ENCODE peak calls at places on chromosomes 5 and 9, in seven cellular contexts. One of them, this sample, is unnamed.
A peak's percentile ranks its signal among the peaks of the same experiment; 100 is the strongest.

GRCh38 chr5:142313693-142314092 is 11.1 kb downstream of the SPRY4 start:
- DNase-seq in sciatic nerve: no peak
- DNase-seq in PC-3: no peak
- DNase-seq in left lung: no peak
- DNase-seq in activated CD4-positive, alpha-beta T cell treated with anti-CD3 and anti-CD28 coated beads, Interleukin-2, amount 50 U/mL, for 1 hour: no peak
- DNase-seq in hippocampal formation: no peak
- DNase-seq in brain microvascular endothelial cell: no peak
- DNase-seq in this sample: no peak

GRCh38 chr5:66963559-66963971 is 233.0 kb downstream of the CD180 start:
- DNase-seq in sciatic nerve: no peak
- DNase-seq in PC-3: peak; percentile 57
- DNase-seq in left lung: no peak
- DNase-seq in activated CD4-positive, alpha-beta T cell treated with anti-CD3 and anti-CD28 coated beads, Interleukin-2, amount 50 U/mL, for 1 hour: no peak
- DNase-seq in hippocampal formation: no peak
- DNase-seq in brain microvascular endothelial cell: no peak
- DNase-seq in this sample: no peak

GRCh38 chr5:179257190-179257741 is 88.0 kb downstream of the ADAMTS2 start:
- DNase-seq in sciatic nerve: peak; percentile 79
- DNase-seq in PC-3: no peak
- DNase-seq in left lung: no peak
- DNase-seq in activated CD4-positive, alpha-beta T cell treated with anti-CD3 and anti-CD28 coated beads, Interleukin-2, amount 50 U/mL, for 1 hour: no peak
- DNase-seq in hippocampal formation: no peak
- DNase-seq in brain microvascular endothelial cell: no peak
- DNase-seq in this sample: peak; percentile 78

GRCh38 chr5:11596185-11596584 is 308.1 kb downstream of the CTNND2 start:
- DNase-seq in sciatic nerve: no peak
- DNase-seq in PC-3: peak; percentile 14
- DNase-seq in left lung: no peak
- DNase-seq in activated CD4-positive, alpha-beta T cell treated with anti-CD3 and anti-CD28 coated beads, Interleukin-2, amount 50 U/mL, for 1 hour: no peak
- DNase-seq in hippocampal formation: peak; percentile 54
- DNase-seq in brain microvascular endothelial cell: no peak
- DNase-seq in this sample: no peak

GRCh38 chr5:72347801-72348305 is 27.7 kb downstream of the PTCD2 start:
- DNase-seq in sciatic nerve: no peak
- DNase-seq in PC-3: peak; percentile 67
- DNase-seq in left lung: no peak
- DNase-seq in activated CD4-positive, alpha-beta T cell treated with anti-CD3 and anti-CD28 coated beads, Interleukin-2, amount 50 U/mL, for 1 hour: no peak
- DNase-seq in hippocampal formation: no peak
- DNase-seq in brain microvascular endothelial cell: peak; percentile 90
- DNase-seq in this sample: no peak

GRCh38 chr5:53201746-53202145 is 92.2 kb upstream of the MOCS2 start:
- DNase-seq in sciatic nerve: no peak
- DNase-seq in PC-3: no peak
- DNase-seq in left lung: no peak
- DNase-seq in activated CD4-positive, alpha-beta T cell treated with anti-CD3 and anti-CD28 coated beads, Interleukin-2, amount 50 U/mL, for 1 hour: no peak
- DNase-seq in hippocampal formation: no peak
- DNase-seq in brain microvascular endothelial cell: no peak
- DNase-seq in this sample: no peak

GRCh38 chr9:84998639-84999038 is 329.1 kb downstream of the NTRK2 start:
- DNase-seq in sciatic nerve: no peak
- DNase-seq in PC-3: no peak
- DNase-seq in left lung: no peak
- DNase-seq in activated CD4-positive, alpha-beta T cell treated with anti-CD3 and anti-CD28 coated beads, Interleukin-2, amount 50 U/mL, for 1 hour: no peak
- DNase-seq in hippocampal formation: no peak
- DNase-seq in brain microvascular endothelial cell: no peak
- DNase-seq in this sample: no peak

GRCh38 chr9:75167281-75167680 is 79.0 kb downstream of the OSTF1 start:
- DNase-seq in sciatic nerve: no peak
- DNase-seq in PC-3: no peak
- DNase-seq in left lung: no peak
- DNase-seq in activated CD4-positive, alpha-beta T cell treated with anti-CD3 and anti-CD28 coated beads, Interleukin-2, amount 50 U/mL, for 1 hour: no peak
- DNase-seq in hippocampal formation: no peak
- DNase-seq in brain microvascular endothelial cell: no peak
- DNase-seq in this sample: no peak

GRCh38 chr5:81849769-81850367 is 99.0 kb upstream of the SSBP2 start:
- DNase-seq in sciatic nerve: no peak
- DNase-seq in PC-3: no peak
- DNase-seq in left lung: no peak
- DNase-seq in activated CD4-positive, alpha-beta T cell treated with anti-CD3 and anti-CD28 coated beads, Interleukin-2, amount 50 U/mL, for 1 hour: no peak
- DNase-seq in hippocampal formation: no peak
- DNase-seq in brain microvascular endothelial cell: no peak
- DNase-seq in this sample: no peak

GRCh38 chr5:35247645-35248034 is 17.4 kb upstream of the PRLR start:
- DNase-seq in sciatic nerve: no peak
- DNase-seq in PC-3: peak; percentile 53
- DNase-seq in left lung: no peak
- DNase-seq in activated CD4-positive, alpha-beta T cell treated with anti-CD3 and anti-CD28 coated beads, Interleukin-2, amount 50 U/mL, for 1 hour: no peak
- DNase-seq in hippocampal formation: no peak
- DNase-seq in brain microvascular endothelial cell: peak; percentile 12
- DNase-seq in this sample: no peak

GRCh38 chr9:83315649-83316048 is 222.6 kb downstream of the FRMD3 start:
- DNase-seq in sciatic nerve: no peak
- DNase-seq in PC-3: no peak
- DNase-seq in left lung: no peak
- DNase-seq in activated CD4-positive, alpha-beta T cell treated with anti-CD3 and anti-CD28 coated beads, Interleukin-2, amount 50 U/mL, for 1 hour: no peak
- DNase-seq in hippocampal formation: no peak
- DNase-seq in brain microvascular endothelial cell: no peak
- DNase-seq in this sample: no peak

GRCh38 chr9:96489482-96489979 is 39.6 kb downstream of the HABP4 start:
- DNase-seq in sciatic nerve: no peak
- DNase-seq in PC-3: no peak
- DNase-seq in left lung: no peak
- DNase-seq in activated CD4-positive, alpha-beta T cell treated with anti-CD3 and anti-CD28 coated beads, Interleukin-2, amount 50 U/mL, for 1 hour: no peak
- DNase-seq in hippocampal formation: no peak
- DNase-seq in brain microvascular endothelial cell: no peak
- DNase-seq in this sample: no peak

GRCh38 chr5:2523180-2523579 is 228.3 kb downstream of the IRX2 start:
- DNase-seq in sciatic nerve: no peak
- DNase-seq in PC-3: no peak
- DNase-seq in left lung: no peak
- DNase-seq in activated CD4-positive, alpha-beta T cell treated with anti-CD3 and anti-CD28 coated beads, Interleukin-2, amount 50 U/mL, for 1 hour: no peak
- DNase-seq in hippocampal formation: no peak
- DNase-seq in brain microvascular endothelial cell: no peak
- DNase-seq in this sample: peak; percentile 70

GRCh38 chr9:134751630-134752029 is 110.0 kb downstream of the COL5A1 start:
- DNase-seq in sciatic nerve: no peak
- DNase-seq in PC-3: no peak
- DNase-seq in left lung: no peak
- DNase-seq in activated CD4-positive, alpha-beta T cell treated with anti-CD3 and anti-CD28 coated beads, Interleukin-2, amount 50 U/mL, for 1 hour: no peak
- DNase-seq in hippocampal formation: no peak
- DNase-seq in brain microvascular endothelial cell: no peak
- DNase-seq in this sample: no peak

GRCh38 chr9:108549184-108549583 is 306.6 kb downstream of the ACTL7B start:
- DNase-seq in sciatic nerve: no peak
- DNase-seq in PC-3: peak; percentile 84
- DNase-seq in left lung: no peak
- DNase-seq in activated CD4-positive, alpha-beta T cell treated with anti-CD3 and anti-CD28 coated beads, Interleukin-2, amount 50 U/mL, for 1 hour: no peak
- DNase-seq in hippocampal formation: no peak
- DNase-seq in brain microvascular endothelial cell: no peak
- DNase-seq in this sample: no peak

GRCh38 chr5:96919754-96920197 is 16.1 kb upstream of the LNPEP start:
- DNase-seq in sciatic nerve: no peak
- DNase-seq in PC-3: no peak
- DNase-seq in left lung: no peak
- DNase-seq in activated CD4-positive, alpha-beta T cell treated with anti-CD3 and anti-CD28 coated beads, Interleukin-2, amount 50 U/mL, for 1 hour: no peak
- DNase-seq in hippocampal formation: no peak
- DNase-seq in brain microvascular endothelial cell: no peak
- DNase-seq in this sample: no peak

GRCh38 chr5:173581408-173582197 is 34.8 kb downstream of the BOD1 start:
- DNase-seq in sciatic nerve: no peak
- DNase-seq in PC-3: peak; percentile 70
- DNase-seq in left lung: no peak
- DNase-seq in activated CD4-positive, alpha-beta T cell treated with anti-CD3 and anti-CD28 coated beads, Interleukin-2, amount 50 U/mL, for 1 hour: peak; percentile 23
- DNase-seq in hippocampal formation: no peak
- DNase-seq in brain microvascular endothelial cell: no peak
- DNase-seq in this sample: no peak

GRCh38 chr9:109729513-109729912 is 50.5 kb upstream of the PALM2AKAP2 start:
- DNase-seq in sciatic nerve: no peak
- DNase-seq in PC-3: no peak
- DNase-seq in left lung: no peak
- DNase-seq in activated CD4-positive, alpha-beta T cell treated with anti-CD3 and anti-CD28 coated beads, Interleukin-2, amount 50 U/mL, for 1 hour: no peak
- DNase-seq in hippocampal formation: no peak
- DNase-seq in brain microvascular endothelial cell: no peak
- DNase-seq in this sample: no peak